ENCODE peak calls at places on chromosome 17, in nine cellular contexts. I is HFFc6; K is GM20000; F is left ventricle myocardium superior; R is stomach; J is EL; U is activated gamma-delta T cell treated with anti-CD3 and anti-CD28 coated beads, Interleukin-2, amount 50 U/mL, for 16 hours; G is PC-3; D is non-pigmented ciliary epithelial cell. O is an unnamed sample.

GRCh38 chr17:30336369-30337171 is 2.7 kb upstream of the TMIGD1 start:
- DNase-seq in D (no peak), U (peak), I (peak), R (peak), F (no peak), G (peak), K (peak), J (peak), O (peak)

GRCh38 chr17:29176500-29177351 is 3.5 kb downstream of the MYO18A start:
- DNase-seq in I (no peak), F (peak), K (peak), J (peak), D (no peak), U (no peak), G (peak), R (peak), O (peak)

GRCh38 chr17:17041018-17041521 is 1.2 kb upstream of the MPRIP start:
- DNase-seq in U (no peak), G (peak), I (peak), F (no peak), D (no peak), K (no peak), R (no peak), J (peak), O (no peak)

GRCh38 chr17:48002208-48002919 is 31.5 kb downstream of the CDK5RAP3 start:
- DNase-seq in F (no peak), I (peak), U (no peak), J (peak), R (no peak), D (no peak), K (peak), G (peak), O (peak)

GRCh38 chr17:27640790-27641189 is 9.8 kb downstream of the LGALS9 start:
- DNase-seq in K (no peak), U (no peak), J (no peak), I (no peak), G (no peak), R (no peak), D (no peak), F (no peak), O (no peak)

GRCh38 chr17:6067060-6067459 is 3.1 kb upstream of the WSCD1 start:
- DNase-seq in D (no peak), G (no peak), J (no peak), K (no peak), R (no peak), U (no peak), I (no peak), F (no peak), O (no peak)

GRCh38 chr17:34382586-34383224 is 19.7 kb upstream of the CCL1 start:
- DNase-seq in F (no peak), J (no peak), K (no peak), U (no peak), I (no peak), G (no peak), D (no peak), R (no peak), O (no peak)

GRCh38 chr17:31489295-31490018 is 98.0 kb downstream of the RAB11FIP4 start:
- DNase-seq in F (no peak), G (peak), K (no peak), J (no peak), D (no peak), U (no peak), I (no peak), R (peak), O (no peak)

GRCh38 chr17:73156166-73156840 is 8.5 kb upstream of the SSTR2 start:
- DNase-seq in G (peak), K (peak), F (peak), I (peak), R (peak), J (peak), D (no peak), U (peak), O (peak)

GRCh38 chr17:56597495-56597990 is 4.0 kb downstream of the NOG start:
- DNase-seq in J (peak), R (no peak), F (no peak), I (no peak), D (no peak), U (no peak), K (no peak), G (peak), O (no peak)

GRCh38 chr17:68595496-68595895 is 5.7 kb downstream of the FAM20A start:
- DNase-seq in R (no peak), K (no peak), G (no peak), D (no peak), J (no peak), U (no peak), F (peak), I (no peak), O (no peak)

GRCh38 chr17:82734987-82735866 is at the start of gene FN3K:
- DNase-seq in F (peak), J (peak), I (no peak), G (peak), D (no peak), U (no peak), K (peak), R (peak), O (no peak)